ENCODE peak calls at places on chromosomes 5 and 9, in ten cellular contexts. F is mucosa of descending colon; S is naive thymus-derived CD8-positive, alpha-beta T cell; N is activated naive CD4-positive, alpha-beta T cell; M is ELR; A is GM20000; T is lower lobe of right lung; B is RWPE2; L is activated CD8-positive, alpha-beta T cell treated with anti-CD3 and anti-CD28 coated beads for 36 hours; U is iPS-NIHi11. Q is an unnamed sample.

GRCh38 chr5:14946813-14947640 is 75.4 kb upstream of the ANKH start:
- DNase-seq in S (peak), B (no peak), A (peak), M (peak), N (no peak), L (peak), T (no peak), F (peak), U (peak), Q (peak)

GRCh38 chr9:81680006-81680405 is 9.3 kb downstream of the TLE1 start:
- DNase-seq in M (no peak), U (no peak), N (no peak), A (no peak), B (no peak), F (no peak), L (no peak), S (no peak), T (no peak), Q (no peak)

GRCh38 chr9:31323726-31324444 is 1060.6 kb upstream of the ACO1 start:
- DNase-seq in N (no peak), B (no peak), M (no peak), A (no peak), T (no peak), F (no peak), S (no peak), U (no peak), L (no peak), Q (no peak)

GRCh38 chr5:154465169-154465568 is 12.9 kb downstream of the HAND1 start:
- DNase-seq in U (no peak), B (no peak), T (no peak), L (no peak), N (no peak), F (no peak), A (no peak), M (peak), S (no peak), Q (no peak)

GRCh38 chr5:141186897-141187512 is at the start of gene PCDHB9:
- DNase-seq in L (peak), T (no peak), M (peak), F (peak), B (no peak), N (no peak), S (no peak), U (peak), A (no peak), Q (no peak)

GRCh38 chr9:99748690-99749089 is 73.0 kb upstream of the NR4A3 start:
- DNase-seq in F (no peak), A (no peak), L (no peak), N (no peak), T (no peak), U (no peak), B (no peak), S (no peak), M (no peak), Q (no peak)

GRCh38 chr9:131997779-131998178 is 81.9 kb downstream of the MED27 start:
- DNase-seq in F (no peak), L (no peak), N (no peak), S (no peak), T (no peak), A (no peak), U (no peak), M (no peak), B (no peak), Q (no peak)

GRCh38 chr5:159262472-159262858 is 625 bp upstream of the UBLCP1 start:
- DNase-seq in A (no peak), S (no peak), N (no peak), L (no peak), T (no peak), M (peak), F (peak), U (peak), B (no peak), Q (peak)

GRCh38 chr9:19379697-19380046 is 364 bp downstream of the RPS6 start:
- DNase-seq in T (no peak), N (peak), S (no peak), U (peak), F (peak), B (no peak), A (peak), L (no peak), M (peak), Q (peak)

GRCh38 chr9:26292943-26293342 is 599.7 kb downstream of the CAAP1 start:
- DNase-seq in S (no peak), M (peak), N (no peak), T (no peak), A (no peak), U (peak), L (no peak), B (no peak), F (no peak), Q (peak)

GRCh38 chr9:127968717-127969383 is 11.9 kb downstream of the EEIG1 start:
- DNase-seq in L (no peak), F (peak), U (no peak), B (no peak), S (no peak), N (no peak), A (no peak), T (no peak), M (peak), Q (no peak)

GRCh38 chr5:119327018-119327417 is 28.8 kb upstream of the TNFAIP8 start:
- DNase-seq in S (no peak), U (no peak), B (no peak), N (no peak), T (no peak), A (no peak), F (no peak), L (peak), M (no peak), Q (no peak)

GRCh38 chr5:163564321-163564924 is 59.0 kb downstream of the MAT2B start:
- DNase-seq in T (no peak), S (peak), F (peak), B (no peak), A (peak), N (peak), U (peak), L (peak), M (peak), Q (peak)

GRCh38 chr5:115375922-115376321 is 79.5 kb upstream of the CCDC112 start:
- DNase-seq in A (no peak), S (no peak), M (no peak), F (no peak), T (peak), B (no peak), U (no peak), N (no peak), L (no peak), Q (no peak)

GRCh38 chr9:36319183-36319582 is 60.9 kb upstream of the GNE start:
- DNase-seq in U (no peak), M (no peak), T (no peak), B (no peak), N (no peak), L (no peak), F (peak), A (no peak), S (no peak), Q (no peak)

GRCh38 chr5:125277494-125278154 is 531.2 kb upstream of the ZNF608 start:
- DNase-seq in B (no peak), U (no peak), T (no peak), M (peak), F (no peak), A (no peak), S (no peak), L (no peak), N (no peak), Q (no peak)

GRCh38 chr9:89523948-89524347 is 26.0 kb upstream of the SEMA4D start:
- DNase-seq in T (no peak), S (peak), B (no peak), F (no peak), N (peak), L (peak), A (peak), U (no peak), M (no peak), Q (no peak)

GRCh38 chr5:1930501-1930879 is 47.8 kb upstream of the IRX4 start:
- DNase-seq in S (no peak), B (peak), A (peak), T (no peak), U (peak), M (no peak), N (no peak), F (no peak), L (no peak), Q (peak)

GRCh38 chr9:4585135-4585534 is 77.0 kb upstream of the PLPP6 start:
- DNase-seq in B (no peak), F (no peak), N (no peak), M (peak), T (no peak), L (no peak), A (no peak), S (no peak), U (peak), Q (no peak)

GRCh38 chr9:13900449-13900848 is 413.5 kb downstream of the NFIB start:
- DNase-seq in A (no peak), U (no peak), B (peak), T (no peak), M (no peak), F (no peak), S (no peak), L (no peak), N (no peak), Q (no peak)